ENCODE peak calls at places on chromosomes 12 and 14, in nine cellular contexts. Y, Z, F, J, W, C, N, B and R are unnamed samples.

GRCh38 chr14:76615331-76615730 is 145.9 kb upstream of the VASH1 start:
- DNase-seq in Y (no peak), Z (no peak), F (no peak), J (no peak), W (no peak), C (no peak), N (no peak), B (no peak), R (no peak)

GRCh38 chr14:87430810-87431209 is 562.2 kb downstream of the GALC start:
- DNase-seq in Y (no peak), Z (no peak), F (no peak), J (no peak), W (no peak), C (no peak), N (no peak), B (no peak), R (no peak)

GRCh38 chr14:56004807-56005579 is 113.2 kb upstream of the PELI2 start:
- DNase-seq in Y (peak; percentile 46), Z (no peak), F (peak; percentile 70), J (peak; percentile 53), W (peak; percentile 24), C (peak; percentile 27), N (no peak), B (no peak), R (no peak)

GRCh38 chr12:50132505-50133135 is 20.6 kb downstream of the COX14 start:
- DNase-seq in Y (no peak), Z (no peak), F (no peak), J (no peak), W (no peak), C (no peak), N (no peak), B (no peak), R (no peak)

GRCh38 chr12:6430124-6430989 is 14.4 kb upstream of the CD27 start:
- DNase-seq in Y (peak; percentile 31), Z (peak; percentile 67), F (peak; percentile 71), J (peak; percentile 87), W (peak; percentile 79), C (peak; percentile 97), N (peak; percentile 92), B (no peak), R (peak; percentile 95)

GRCh38 chr14:56115471-56115870 is 2.7 kb upstream of the PELI2 start:
- DNase-seq in Y (no peak), Z (no peak), F (no peak), J (no peak), W (no peak), C (no peak), N (no peak), B (no peak), R (no peak)

GRCh38 chr12:92927436-92928116 is 1.5 kb downstream of the EEA1 start:
- DNase-seq in Y (no peak), Z (no peak), F (no peak), J (no peak), W (no peak), C (no peak), N (no peak), B (no peak), R (no peak)

GRCh38 chr14:22190411-22191191 is 398.4 kb downstream of the DAD1 start:
- DNase-seq in Y (no peak), Z (no peak), F (no peak), J (no peak), W (no peak), C (no peak), N (no peak), B (no peak), R (no peak)

GRCh38 chr14:73188501-73188903 is 48.8 kb upstream of the PAPLN start:
- DNase-seq in Y (no peak), Z (no peak), F (no peak), J (no peak), W (no peak), C (no peak), N (no peak), B (no peak), R (no peak)

GRCh38 chr14:27371868-27372267 is 774.0 kb upstream of the NOVA1 start:
- DNase-seq in Y (no peak), Z (no peak), F (no peak), J (no peak), W (no peak), C (no peak), N (no peak), B (no peak), R (no peak)

GRCh38 chr14:21160061-21160610 is 4.3 kb upstream of the OR5AU1 start:
- DNase-seq in Y (no peak), Z (no peak), F (no peak), J (no peak), W (no peak), C (no peak), N (no peak), B (no peak), R (no peak)

GRCh38 chr12:88247241-88247643 is 105.1 kb downstream of the TMTC3 start:
- DNase-seq in Y (no peak), Z (no peak), F (no peak), J (no peak), W (no peak), C (no peak), N (no peak), B (no peak), R (no peak)

GRCh38 chr14:81406863-81407262 is 6.7 kb upstream of the STON2 start:
- DNase-seq in Y (no peak), Z (no peak), F (no peak), J (no peak), W (no peak), C (peak; percentile 24), N (peak; percentile 75), B (no peak), R (no peak)

GRCh38 chr12:51889216-51890134 is 1.6 kb downstream of the ANKRD33 start:
- DNase-seq in Y (no peak), Z (no peak), F (peak; percentile 21), J (no peak), W (no peak), C (no peak), N (peak; percentile 60), B (no peak), R (peak; percentile 31)

GRCh38 chr12:39145175-39145999 is 240.0 kb upstream of the CPNE8 start:
- DNase-seq in Y (no peak), Z (peak; percentile 37), F (peak; percentile 81), J (peak; percentile 30), W (peak; percentile 21), C (no peak), N (no peak), B (no peak), R (peak; percentile 82)

GRCh38 chr12:1919284-1919683 is 832 bp upstream of the CACNA2D4 start:
- DNase-seq in Y (no peak), Z (no peak), F (no peak), J (no peak), W (no peak), C (no peak), N (no peak), B (no peak), R (no peak)

GRCh38 chr14:75487155-75487671 is 35.1 kb upstream of the BATF start:
- DNase-seq in Y (no peak), Z (no peak), F (no peak), J (no peak), W (no peak), C (no peak), N (no peak), B (no peak), R (no peak)

GRCh38 chr14:75905505-75905904 is 76.3 kb downstream of the TGFB3 start:
- DNase-seq in Y (no peak), Z (peak; percentile 53), F (no peak), J (peak; percentile 58), W (peak; percentile 65), C (peak; percentile 58), N (no peak), B (no peak), R (no peak)

GRCh38 chr14:53881921-53882320 is 74.7 kb downstream of the BMP4 start:
- DNase-seq in Y (no peak), Z (no peak), F (no peak), J (no peak), W (no peak), C (no peak), N (no peak), B (no peak), R (no peak)
- H3K4me3 ChIP-seq in Y (no peak overlapping the region), Z (no peak overlapping the region), F (no peak overlapping the region), J (no peak overlapping the region), W (no peak overlapping the region), C (no peak overlapping the region), N (no peak overlapping the region), B (no peak overlapping the region), R (no peak overlapping the region)

GRCh38 chr12:46560874-46561273 is 188.3 kb upstream of the SLC38A2 start:
- DNase-seq in Y (no peak), Z (no peak), F (no peak), J (no peak), W (no peak), C (no peak), N (no peak), B (no peak), R (no peak)
- H3K4me1 ChIP-seq in Y (no peaks in the 10 kb centered on the region), Z (peaks cover 22% of the 10 kb centered on the region), F (no peaks in the 10 kb centered on the region), J (peaks cover 15% of the 10 kb centered on the region), W (peaks cover 31% of the 10 kb centered on the region), C (no peaks in the 10 kb centered on the region), N (peaks cover 31% of the 10 kb centered on the region), B (no peaks in the 10 kb centered on the region), R (peaks cover 5% of the 10 kb centered on the region)

DNA sequence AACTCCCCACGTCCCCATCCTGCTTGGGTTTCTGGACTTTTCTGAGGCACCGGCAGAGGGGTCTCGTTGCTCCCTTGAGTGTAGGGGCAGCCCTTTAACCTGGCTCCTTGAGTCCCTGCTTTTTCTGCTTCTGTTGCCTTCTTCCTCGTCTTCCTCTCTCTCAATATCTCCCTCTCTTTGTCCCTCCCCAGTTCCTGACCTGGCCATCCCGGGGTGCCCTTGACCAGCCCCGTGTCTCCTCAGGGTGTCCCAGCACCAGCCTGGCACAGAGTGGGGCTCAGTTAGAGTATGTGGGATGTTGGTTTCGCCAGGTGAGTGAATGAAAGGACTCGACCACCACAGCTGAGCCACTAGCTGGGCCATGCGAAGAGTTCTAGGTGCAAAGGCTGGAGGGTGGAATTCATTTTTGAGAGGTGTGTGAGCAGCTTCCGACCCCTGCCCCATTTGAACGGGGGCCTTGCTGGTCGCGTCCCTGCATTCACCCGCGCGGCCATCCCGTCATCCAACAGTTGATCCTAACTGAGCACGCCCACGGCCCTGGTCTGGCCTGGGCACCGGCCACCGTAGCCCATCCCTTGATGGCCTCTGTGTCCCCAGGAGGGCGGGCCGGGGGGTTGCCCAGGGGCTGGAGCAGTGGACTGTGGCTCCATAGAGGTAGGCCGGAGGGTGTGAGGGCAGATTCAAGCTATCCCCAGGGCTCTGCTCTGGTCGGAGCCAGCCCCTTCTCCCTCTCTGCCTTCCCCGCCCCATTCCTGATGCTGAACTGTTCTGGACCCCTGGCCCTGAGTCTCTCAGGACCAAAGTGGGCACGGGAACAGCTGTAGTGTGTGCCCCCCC is 8.7 kb downstream of the MEG3 start:
- DNase-seq in Y (no peak), Z (no peak), F (no peak), J (no peak), W (no peak), C (no peak), N (no peak), B (no peak), R (no peak)
- H3K4me3 ChIP-seq in Y (no peak overlapping the region), Z (no peak overlapping the region), F (no peak overlapping the region), J (no peak overlapping the region), W (no peak overlapping the region), C (no peak overlapping the region), N (no peak overlapping the region), B (no peak overlapping the region), R (no peak overlapping the region)

DNA sequence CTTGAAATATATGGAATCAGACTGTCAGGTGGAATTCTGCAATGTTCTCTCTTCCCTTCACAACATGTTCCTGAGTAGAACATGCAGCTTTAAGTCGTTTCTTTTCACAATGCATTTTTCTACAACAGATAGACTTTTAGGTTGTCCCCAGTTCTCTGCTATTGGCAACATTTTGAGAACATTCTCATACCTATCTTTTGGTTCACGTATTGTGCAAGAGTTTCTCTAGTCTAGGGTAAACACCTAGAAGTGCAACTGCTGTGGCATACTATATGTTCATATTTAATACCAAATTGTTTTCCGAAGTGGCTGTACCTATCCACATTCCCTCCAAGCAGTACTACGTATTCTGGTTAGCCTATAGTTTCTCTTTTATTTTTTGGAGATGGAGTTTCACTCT is 32.1 kb downstream of the PPTC7 start:
- DNase-seq in Y (no peak), Z (no peak), F (no peak), J (no peak), W (no peak), C (no peak), N (no peak), B (no peak), R (no peak)
- H3K4me1 ChIP-seq in Y (peaks cover 7% of the 10 kb centered on the region), Z (peaks cover 96% of the 10 kb centered on the region), F (peaks cover 4% of the 10 kb centered on the region), J (peaks cover 77% of the 10 kb centered on the region), W (peaks cover 78% of the 10 kb centered on the region), C (no peaks in the 10 kb centered on the region), N (peaks cover 14% of the 10 kb centered on the region), B (no peaks in the 10 kb centered on the region), R (peaks cover 2% of the 10 kb centered on the region)